ENCODE peak calls at places on chromosomes 13 and 19, in ten cellular contexts. One of them, this sample, is unnamed.

GRCh38 chr13:105346141-105346766 is 1189.2 kb downstream of the EFNB2 start:
- DNase-seq in ACHN: peak; percentile 50
- DNase-seq in left cardiac atrium: no peak
- DNase-seq in tibial artery: no peak
- DNase-seq in HFFc6: peak; percentile 27
- DNase-seq in stimulated activated naive CD4-positive, alpha-beta T cell treated with Interleukin-2 at 50 U/mL for 16 hours: no peak
- DNase-seq in M059J: peak; percentile 86
- DNase-seq in hypothalamus: no peak
- DNase-seq in stimulated activated CD4-positive, alpha-beta T cell treated with anti-CD3 and anti-CD28 coated beads, Interleukin-15, amount 100 ng/mL, for 1 hour: no peak
- DNase-seq in AG09319: no peak
- DNase-seq in this sample: no peak

GRCh38 chr13:75867718-75868117 is 231.6 kb downstream of the LMO7 start:
- DNase-seq in HFFc6: no peak
- DNase-seq in stimulated activated CD4-positive, alpha-beta T cell treated with anti-CD3 and anti-CD28 coated beads, Interleukin-15, amount 100 ng/mL, for 1 hour: no peak
- DNase-seq in M059J: no peak
- DNase-seq in left cardiac atrium: no peak
- DNase-seq in AG09319: no peak
- DNase-seq in tibial artery: no peak
- DNase-seq in hypothalamus: no peak
- DNase-seq in ACHN: no peak
- DNase-seq in stimulated activated naive CD4-positive, alpha-beta T cell treated with Interleukin-2 at 50 U/mL for 16 hours: no peak
- DNase-seq in this sample: no peak

GRCh38 chr19:19379527-19379926 is 25.9 kb upstream of the GATAD2A start:
- DNase-seq in tibial artery: no peak
- DNase-seq in stimulated activated CD4-positive, alpha-beta T cell treated with anti-CD3 and anti-CD28 coated beads, Interleukin-15, amount 100 ng/mL, for 1 hour: no peak
- DNase-seq in AG09319: no peak
- DNase-seq in stimulated activated naive CD4-positive, alpha-beta T cell treated with Interleukin-2 at 50 U/mL for 16 hours: no peak
- DNase-seq in ACHN: no peak
- DNase-seq in M059J: no peak
- DNase-seq in hypothalamus: no peak
- DNase-seq in HFFc6: no peak
- DNase-seq in left cardiac atrium: no peak
- DNase-seq in this sample: no peak

GRCh38 chr13:98938801-98939200 is 39.1 kb downstream of the DOCK9 start:
- DNase-seq in HFFc6: no peak
- DNase-seq in stimulated activated CD4-positive, alpha-beta T cell treated with anti-CD3 and anti-CD28 coated beads, Interleukin-15, amount 100 ng/mL, for 1 hour: no peak
- DNase-seq in hypothalamus: no peak
- DNase-seq in left cardiac atrium: no peak
- DNase-seq in tibial artery: no peak
- DNase-seq in M059J: no peak
- DNase-seq in ACHN: no peak
- DNase-seq in stimulated activated naive CD4-positive, alpha-beta T cell treated with Interleukin-2 at 50 U/mL for 16 hours: no peak
- DNase-seq in AG09319: no peak
- DNase-seq in this sample: no peak

GRCh38 chr13:105920375-105920774 is 615.1 kb downstream of the EFNB2 start:
- DNase-seq in stimulated activated CD4-positive, alpha-beta T cell treated with anti-CD3 and anti-CD28 coated beads, Interleukin-15, amount 100 ng/mL, for 1 hour: no peak
- DNase-seq in M059J: peak; percentile 85
- DNase-seq in tibial artery: no peak
- DNase-seq in hypothalamus: no peak
- DNase-seq in left cardiac atrium: no peak
- DNase-seq in ACHN: no peak
- DNase-seq in stimulated activated naive CD4-positive, alpha-beta T cell treated with Interleukin-2 at 50 U/mL for 16 hours: no peak
- DNase-seq in HFFc6: peak; percentile 30
- DNase-seq in AG09319: no peak
- DNase-seq in this sample: no peak

GRCh38 chr13:41132512-41133152 is at the start of gene KBTBD6:
- DNase-seq in tibial artery: peak; percentile 96
- DNase-seq in AG09319: peak; percentile 97
- DNase-seq in HFFc6: peak; percentile 100
- DNase-seq in ACHN: peak; percentile 97
- DNase-seq in stimulated activated naive CD4-positive, alpha-beta T cell treated with Interleukin-2 at 50 U/mL for 16 hours: peak; percentile 97
- DNase-seq in stimulated activated CD4-positive, alpha-beta T cell treated with anti-CD3 and anti-CD28 coated beads, Interleukin-15, amount 100 ng/mL, for 1 hour: peak; percentile 79
- DNase-seq in M059J: peak; percentile 99
- DNase-seq in hypothalamus: peak; percentile 92
- DNase-seq in left cardiac atrium: peak; percentile 98
- DNase-seq in this sample: peak; percentile 96

GRCh38 chr13:110466261-110466660 is 95.3 kb downstream of the RAB20 start:
- DNase-seq in M059J: no peak
- DNase-seq in ACHN: no peak
- DNase-seq in stimulated activated CD4-positive, alpha-beta T cell treated with anti-CD3 and anti-CD28 coated beads, Interleukin-15, amount 100 ng/mL, for 1 hour: no peak
- DNase-seq in left cardiac atrium: no peak
- DNase-seq in AG09319: no peak
- DNase-seq in hypothalamus: no peak
- DNase-seq in tibial artery: no peak
- DNase-seq in HFFc6: no peak
- DNase-seq in stimulated activated naive CD4-positive, alpha-beta T cell treated with Interleukin-2 at 50 U/mL for 16 hours: no peak
- DNase-seq in this sample: no peak

GRCh38 chr19:42360787-42361544 is 29.1 kb downstream of the CNFN start:
- DNase-seq in M059J: no peak
- DNase-seq in stimulated activated CD4-positive, alpha-beta T cell treated with anti-CD3 and anti-CD28 coated beads, Interleukin-15, amount 100 ng/mL, for 1 hour: no peak
- DNase-seq in hypothalamus: no peak
- DNase-seq in ACHN: no peak
- DNase-seq in stimulated activated naive CD4-positive, alpha-beta T cell treated with Interleukin-2 at 50 U/mL for 16 hours: no peak
- DNase-seq in left cardiac atrium: no peak
- DNase-seq in HFFc6: no peak
- DNase-seq in tibial artery: no peak
- DNase-seq in AG09319: no peak
- DNase-seq in this sample: no peak

GRCh38 chr19:42080764-42081375 is 4.9 kb downstream of the ZNF574 start:
- DNase-seq in hypothalamus: no peak
- DNase-seq in M059J: no peak
- DNase-seq in ACHN: no peak
- DNase-seq in tibial artery: no peak
- DNase-seq in stimulated activated CD4-positive, alpha-beta T cell treated with anti-CD3 and anti-CD28 coated beads, Interleukin-15, amount 100 ng/mL, for 1 hour: no peak
- DNase-seq in AG09319: no peak
- DNase-seq in stimulated activated naive CD4-positive, alpha-beta T cell treated with Interleukin-2 at 50 U/mL for 16 hours: no peak
- DNase-seq in left cardiac atrium: no peak
- DNase-seq in HFFc6: no peak
- DNase-seq in this sample: no peak

GRCh38 chr19:47102561-47103135 is 10.9 kb downstream of the ZC3H4 start:
- DNase-seq in HFFc6: no peak
- DNase-seq in AG09319: no peak
- DNase-seq in ACHN: no peak
- DNase-seq in stimulated activated naive CD4-positive, alpha-beta T cell treated with Interleukin-2 at 50 U/mL for 16 hours: no peak
- DNase-seq in hypothalamus: no peak
- DNase-seq in M059J: no peak
- DNase-seq in stimulated activated CD4-positive, alpha-beta T cell treated with anti-CD3 and anti-CD28 coated beads, Interleukin-15, amount 100 ng/mL, for 1 hour: no peak
- DNase-seq in left cardiac atrium: no peak
- DNase-seq in tibial artery: no peak
- DNase-seq in this sample: no peak

GRCh38 chr13:34750078-34750703 is 191.9 kb upstream of the NBEA start:
- DNase-seq in AG09319: no peak
- DNase-seq in ACHN: no peak
- DNase-seq in tibial artery: no peak
- DNase-seq in HFFc6: no peak
- DNase-seq in M059J: peak; percentile 34
- DNase-seq in stimulated activated naive CD4-positive, alpha-beta T cell treated with Interleukin-2 at 50 U/mL for 16 hours: no peak
- DNase-seq in left cardiac atrium: no peak
- DNase-seq in stimulated activated CD4-positive, alpha-beta T cell treated with anti-CD3 and anti-CD28 coated beads, Interleukin-15, amount 100 ng/mL, for 1 hour: no peak
- DNase-seq in hypothalamus: no peak
- DNase-seq in this sample: no peak

GRCh38 chr19:38049105-38049649 is 142.2 kb downstream of the SIPA1L3 start:
- DNase-seq in ACHN: no peak
- DNase-seq in stimulated activated CD4-positive, alpha-beta T cell treated with anti-CD3 and anti-CD28 coated beads, Interleukin-15, amount 100 ng/mL, for 1 hour: peak; percentile 17
- DNase-seq in left cardiac atrium: no peak
- DNase-seq in stimulated activated naive CD4-positive, alpha-beta T cell treated with Interleukin-2 at 50 U/mL for 16 hours: peak; percentile 38
- DNase-seq in M059J: no peak
- DNase-seq in HFFc6: peak; percentile 57
- DNase-seq in hypothalamus: no peak
- DNase-seq in tibial artery: no peak
- DNase-seq in AG09319: no peak
- DNase-seq in this sample: peak; percentile 57

GRCh38 chr13:30880151-30880551 is 25.9 kb upstream of the MEDAG start:
- DNase-seq in M059J: no peak
- DNase-seq in stimulated activated CD4-positive, alpha-beta T cell treated with anti-CD3 and anti-CD28 coated beads, Interleukin-15, amount 100 ng/mL, for 1 hour: no peak
- DNase-seq in HFFc6: no peak
- DNase-seq in AG09319: no peak
- DNase-seq in hypothalamus: no peak
- DNase-seq in left cardiac atrium: no peak
- DNase-seq in ACHN: no peak
- DNase-seq in stimulated activated naive CD4-positive, alpha-beta T cell treated with Interleukin-2 at 50 U/mL for 16 hours: no peak
- DNase-seq in tibial artery: no peak
- DNase-seq in this sample: no peak

GRCh38 chr19:18203408-18203862 is 407 bp downstream of the RAB3A start:
- DNase-seq in left cardiac atrium: peak; percentile 60
- DNase-seq in M059J: no peak
- DNase-seq in AG09319: no peak
- DNase-seq in HFFc6: no peak
- DNase-seq in hypothalamus: peak; percentile 52
- DNase-seq in stimulated activated naive CD4-positive, alpha-beta T cell treated with Interleukin-2 at 50 U/mL for 16 hours: peak; percentile 57
- DNase-seq in stimulated activated CD4-positive, alpha-beta T cell treated with anti-CD3 and anti-CD28 coated beads, Interleukin-15, amount 100 ng/mL, for 1 hour: no peak
- DNase-seq in ACHN: no peak
- DNase-seq in tibial artery: peak; percentile 36
- DNase-seq in this sample: peak; percentile 54

GRCh38 chr13:109904218-109904617 is 117.8 kb upstream of the IRS2 start:
- DNase-seq in ACHN: no peak
- DNase-seq in AG09319: no peak
- DNase-seq in left cardiac atrium: no peak
- DNase-seq in stimulated activated CD4-positive, alpha-beta T cell treated with anti-CD3 and anti-CD28 coated beads, Interleukin-15, amount 100 ng/mL, for 1 hour: no peak
- DNase-seq in HFFc6: no peak
- DNase-seq in M059J: peak; percentile 24
- DNase-seq in hypothalamus: no peak
- DNase-seq in tibial artery: no peak
- DNase-seq in stimulated activated naive CD4-positive, alpha-beta T cell treated with Interleukin-2 at 50 U/mL for 16 hours: no peak
- DNase-seq in this sample: no peak

GRCh38 chr19:29268103-29268502 is 55.2 kb upstream of the UQCRFS1 start:
- DNase-seq in left cardiac atrium: no peak
- DNase-seq in stimulated activated CD4-positive, alpha-beta T cell treated with anti-CD3 and anti-CD28 coated beads, Interleukin-15, amount 100 ng/mL, for 1 hour: no peak
- DNase-seq in M059J: no peak
- DNase-seq in stimulated activated naive CD4-positive, alpha-beta T cell treated with Interleukin-2 at 50 U/mL for 16 hours: no peak
- DNase-seq in hypothalamus: no peak
- DNase-seq in AG09319: no peak
- DNase-seq in ACHN: no peak
- DNase-seq in HFFc6: no peak
- DNase-seq in tibial artery: no peak
- DNase-seq in this sample: no peak

GRCh38 chr19:2611483-2612464 is 90.7 kb downstream of the GNG7 start:
- DNase-seq in HFFc6: no peak
- DNase-seq in stimulated activated CD4-positive, alpha-beta T cell treated with anti-CD3 and anti-CD28 coated beads, Interleukin-15, amount 100 ng/mL, for 1 hour: no peak
- DNase-seq in tibial artery: peak; percentile 19
- DNase-seq in hypothalamus: no peak
- DNase-seq in AG09319: no peak
- DNase-seq in stimulated activated naive CD4-positive, alpha-beta T cell treated with Interleukin-2 at 50 U/mL for 16 hours: no peak
- DNase-seq in ACHN: no peak
- DNase-seq in M059J: peak; percentile 40
- DNase-seq in left cardiac atrium: peak; percentile 24
- DNase-seq in this sample: no peak

GRCh38 chr13:26406791-26407190 is 150.7 kb upstream of the WASF3 start:
- DNase-seq in stimulated activated CD4-positive, alpha-beta T cell treated with anti-CD3 and anti-CD28 coated beads, Interleukin-15, amount 100 ng/mL, for 1 hour: no peak
- DNase-seq in left cardiac atrium: no peak
- DNase-seq in M059J: peak; percentile 2
- DNase-seq in tibial artery: no peak
- DNase-seq in hypothalamus: no peak
- DNase-seq in AG09319: no peak
- DNase-seq in stimulated activated naive CD4-positive, alpha-beta T cell treated with Interleukin-2 at 50 U/mL for 16 hours: no peak
- DNase-seq in ACHN: no peak
- DNase-seq in HFFc6: no peak
- DNase-seq in this sample: no peak

GRCh38 chr13:112699318-112699918 is 9.6 kb downstream of the ATP11A start:
- DNase-seq in left cardiac atrium: no peak
- DNase-seq in hypothalamus: no peak
- DNase-seq in stimulated activated CD4-positive, alpha-beta T cell treated with anti-CD3 and anti-CD28 coated beads, Interleukin-15, amount 100 ng/mL, for 1 hour: no peak
- DNase-seq in HFFc6: no peak
- DNase-seq in tibial artery: peak; percentile 4
- DNase-seq in stimulated activated naive CD4-positive, alpha-beta T cell treated with Interleukin-2 at 50 U/mL for 16 hours: no peak
- DNase-seq in M059J: no peak
- DNase-seq in AG09319: no peak
- DNase-seq in ACHN: no peak
- DNase-seq in this sample: no peak

GRCh38 chr13:68627377-68627776 is 1397.2 kb upstream of the PCDH9 start:
- DNase-seq in stimulated activated naive CD4-positive, alpha-beta T cell treated with Interleukin-2 at 50 U/mL for 16 hours: no peak
- DNase-seq in left cardiac atrium: no peak
- DNase-seq in tibial artery: no peak
- DNase-seq in ACHN: no peak
- DNase-seq in stimulated activated CD4-positive, alpha-beta T cell treated with anti-CD3 and anti-CD28 coated beads, Interleukin-15, amount 100 ng/mL, for 1 hour: no peak
- DNase-seq in M059J: no peak
- DNase-seq in hypothalamus: no peak
- DNase-seq in HFFc6: no peak
- DNase-seq in AG09319: no peak
- DNase-seq in this sample: no peak

GRCh38 chr13:42380420-42381164 is 108.6 kb downstream of the AKAP11 start:
- DNase-seq in HFFc6: no peak
- DNase-seq in M059J: no peak
- DNase-seq in stimulated activated naive CD4-positive, alpha-beta T cell treated with Interleukin-2 at 50 U/mL for 16 hours: no peak
- DNase-seq in stimulated activated CD4-positive, alpha-beta T cell treated with anti-CD3 and anti-CD28 coated beads, Interleukin-15, amount 100 ng/mL, for 1 hour: no peak
- DNase-seq in left cardiac atrium: no peak
- DNase-seq in hypothalamus: no peak
- DNase-seq in ACHN: no peak
- DNase-seq in tibial artery: no peak
- DNase-seq in AG09319: no peak
- DNase-seq in this sample: no peak

GRCh38 chr13:94195715-94196114 is 283.8 kb downstream of the DCT start:
- DNase-seq in stimulated activated naive CD4-positive, alpha-beta T cell treated with Interleukin-2 at 50 U/mL for 16 hours: no peak
- DNase-seq in left cardiac atrium: no peak
- DNase-seq in stimulated activated CD4-positive, alpha-beta T cell treated with anti-CD3 and anti-CD28 coated beads, Interleukin-15, amount 100 ng/mL, for 1 hour: no peak
- DNase-seq in HFFc6: peak; percentile 92
- DNase-seq in hypothalamus: no peak
- DNase-seq in AG09319: peak; percentile 20
- DNase-seq in ACHN: peak; percentile 89
- DNase-seq in M059J: peak; percentile 84
- DNase-seq in tibial artery: no peak
- DNase-seq in this sample: no peak

GRCh38 chr19:44869728-44870470 is 21.2 kb upstream of the TOMM40 start:
- DNase-seq in hypothalamus: no peak
- DNase-seq in stimulated activated CD4-positive, alpha-beta T cell treated with anti-CD3 and anti-CD28 coated beads, Interleukin-15, amount 100 ng/mL, for 1 hour: no peak
- DNase-seq in ACHN: no peak
- DNase-seq in M059J: peak; percentile 87
- DNase-seq in tibial artery: peak; percentile 61
- DNase-seq in HFFc6: no peak
- DNase-seq in left cardiac atrium: peak; percentile 84
- DNase-seq in AG09319: no peak
- DNase-seq in stimulated activated naive CD4-positive, alpha-beta T cell treated with Interleukin-2 at 50 U/mL for 16 hours: no peak
- DNase-seq in this sample: no peak

GRCh38 chr13:105918842-105919741 is 616.4 kb downstream of the EFNB2 start:
- DNase-seq in HFFc6: peak; percentile 33
- DNase-seq in ACHN: peak; percentile 64
- DNase-seq in hypothalamus: no peak
- DNase-seq in tibial artery: no peak
- DNase-seq in left cardiac atrium: peak; percentile 28
- DNase-seq in AG09319: no peak
- DNase-seq in M059J: peak; percentile 88
- DNase-seq in stimulated activated CD4-positive, alpha-beta T cell treated with anti-CD3 and anti-CD28 coated beads, Interleukin-15, amount 100 ng/mL, for 1 hour: no peak
- DNase-seq in stimulated activated naive CD4-positive, alpha-beta T cell treated with Interleukin-2 at 50 U/mL for 16 hours: no peak
- DNase-seq in this sample: no peak

GRCh38 chr19:31064486-31064885 is 284.8 kb downstream of the TSHZ3 start:
- DNase-seq in tibial artery: no peak
- DNase-seq in AG09319: no peak
- DNase-seq in M059J: peak; percentile 6
- DNase-seq in left cardiac atrium: no peak
- DNase-seq in ACHN: no peak
- DNase-seq in hypothalamus: no peak
- DNase-seq in HFFc6: no peak
- DNase-seq in stimulated activated CD4-positive, alpha-beta T cell treated with anti-CD3 and anti-CD28 coated beads, Interleukin-15, amount 100 ng/mL, for 1 hour: no peak
- DNase-seq in stimulated activated naive CD4-positive, alpha-beta T cell treated with Interleukin-2 at 50 U/mL for 16 hours: no peak
- DNase-seq in this sample: no peak

GRCh38 chr13:78852709-78853108 is 193.8 kb upstream of the OBI1 start:
- DNase-seq in stimulated activated naive CD4-positive, alpha-beta T cell treated with Interleukin-2 at 50 U/mL for 16 hours: no peak
- DNase-seq in left cardiac atrium: no peak
- DNase-seq in AG09319: no peak
- DNase-seq in hypothalamus: no peak
- DNase-seq in tibial artery: no peak
- DNase-seq in M059J: no peak
- DNase-seq in ACHN: no peak
- DNase-seq in HFFc6: no peak
- DNase-seq in stimulated activated CD4-positive, alpha-beta T cell treated with anti-CD3 and anti-CD28 coated beads, Interleukin-15, amount 100 ng/mL, for 1 hour: no peak
- DNase-seq in this sample: no peak

GRCh38 chr19:17107546-17108452 is 32.2 kb downstream of the MYO9B start:
- DNase-seq in tibial artery: peak; percentile 96
- DNase-seq in AG09319: peak; percentile 88
- DNase-seq in ACHN: peak; percentile 88
- DNase-seq in hypothalamus: no peak
- DNase-seq in HFFc6: peak; percentile 97
- DNase-seq in stimulated activated CD4-positive, alpha-beta T cell treated with anti-CD3 and anti-CD28 coated beads, Interleukin-15, amount 100 ng/mL, for 1 hour: no peak
- DNase-seq in M059J: peak; percentile 98
- DNase-seq in stimulated activated naive CD4-positive, alpha-beta T cell treated with Interleukin-2 at 50 U/mL for 16 hours: no peak
- DNase-seq in left cardiac atrium: peak; percentile 94
- DNase-seq in this sample: no peak

GRCh38 chr13:51894239-51894638 is 32.5 kb downstream of the CCDC70 start:
- DNase-seq in M059J: peak; percentile 5
- DNase-seq in left cardiac atrium: no peak
- DNase-seq in HFFc6: no peak
- DNase-seq in stimulated activated CD4-positive, alpha-beta T cell treated with anti-CD3 and anti-CD28 coated beads, Interleukin-15, amount 100 ng/mL, for 1 hour: no peak
- DNase-seq in AG09319: no peak
- DNase-seq in ACHN: no peak
- DNase-seq in tibial artery: no peak
- DNase-seq in stimulated activated naive CD4-positive, alpha-beta T cell treated with Interleukin-2 at 50 U/mL for 16 hours: no peak
- DNase-seq in hypothalamus: no peak
- DNase-seq in this sample: no peak